ENCODE peak calls at places on chromosomes 12 and 14, in four cellular contexts. P is left ventricle myocardium inferior, U is sigmoid colon, G is stomach. V is an unnamed sample.

GRCh38 chr12:16076553-16076952 is 165.4 kb downstream of the DERA start:
- DNase-seq in P (no peak), U (no peak), G (no peak), V (no peak)

GRCh38 chr12:111330800-111331752 is 37.8 kb downstream of the PHETA1 start:
- DNase-seq in P (no peak), U (no peak), G (no peak), V (no peak)

GRCh38 chr12:1797011-1797901 is 23.1 kb upstream of the LRTM2 start:
- DNase-seq in P (peak; percentile 72), U (peak; percentile 82), G (peak; percentile 63), V (peak; percentile 62)

GRCh38 chr14:63795532-63795931 is 57.3 kb upstream of the SYNE2 start:
- DNase-seq in P (no peak), U (no peak), G (no peak), V (no peak)

GRCh38 chr12:111672822-111673381 is 12.9 kb downstream of the BRAP start:
- DNase-seq in P (no peak), U (no peak), G (no peak), V (no peak)

GRCh38 chr12:111578276-111578970 is 20.7 kb downstream of the ATXN2 start:
- DNase-seq in P (no peak), U (no peak), G (no peak), V (no peak)

GRCh38 chr12:52335598-52336262 is 14.5 kb upstream of the KRT83 start:
- DNase-seq in P (no peak), U (peak; percentile 62), G (peak; percentile 43), V (no peak)

GRCh38 chr12:56518570-56518969 is 3.0 kb upstream of the RBMS2 start:
- DNase-seq in P (no peak), U (no peak), G (no peak), V (no peak)

GRCh38 chr12:15863258-15863835 is 18.8 kb upstream of the STRAP start:
- DNase-seq in P (no peak), U (no peak), G (no peak), V (no peak)

GRCh38 chr14:89033756-89034155 is 209.3 kb downstream of the TTC8 start:
- DNase-seq in P (no peak), U (no peak), G (peak; percentile 51), V (no peak)

GRCh38 chr14:75877292-75877691 is 104.5 kb downstream of the TGFB3 start:
- DNase-seq in P (no peak), U (no peak), G (no peak), V (no peak)

GRCh38 chr12:40752011-40752410 is 59.8 kb downstream of the CNTN1 start:
- DNase-seq in P (no peak), U (no peak), G (no peak), V (no peak)

GRCh38 chr12:12019881-12020280 is 50.9 kb upstream of the BCL2L14 start:
- DNase-seq in P (no peak), U (peak; percentile 20), G (no peak), V (no peak)

GRCh38 chr12:124311292-124312109 is 16.6 kb downstream of the RFLNA start:
- DNase-seq in P (no peak), U (no peak), G (peak; percentile 56), V (no peak)

GRCh38 chr14:63223596-63223995 is 19.4 kb downstream of the RHOJ start:
- DNase-seq in P (no peak), U (no peak), G (no peak), V (no peak)

GRCh38 chr12:5689773-5690172 is 255.3 kb downstream of the ANO2 start:
- DNase-seq in P (no peak), U (no peak), G (no peak), V (no peak)

GRCh38 chr14:88983755-88984154 is 159.3 kb downstream of the TTC8 start:
- DNase-seq in P (no peak), U (no peak), G (no peak), V (no peak)

GRCh38 chr14:61500046-61500445 is 178.7 kb downstream of the PRKCH start:
- DNase-seq in P (no peak), U (no peak), G (no peak), V (no peak)

GRCh38 chr14:61501714-61502458 is 180.5 kb downstream of the PRKCH start:
- DNase-seq in P (no peak), U (no peak), G (no peak), V (no peak)

GRCh38 chr14:61498303-61498702 is 176.9 kb downstream of the PRKCH start:
- DNase-seq in P (no peak), U (no peak), G (no peak), V (no peak)

GRCh38 chr14:61495809-61496208 is 174.4 kb downstream of the PRKCH start:
- DNase-seq in P (no peak), U (no peak), G (no peak), V (no peak)

DNA sequence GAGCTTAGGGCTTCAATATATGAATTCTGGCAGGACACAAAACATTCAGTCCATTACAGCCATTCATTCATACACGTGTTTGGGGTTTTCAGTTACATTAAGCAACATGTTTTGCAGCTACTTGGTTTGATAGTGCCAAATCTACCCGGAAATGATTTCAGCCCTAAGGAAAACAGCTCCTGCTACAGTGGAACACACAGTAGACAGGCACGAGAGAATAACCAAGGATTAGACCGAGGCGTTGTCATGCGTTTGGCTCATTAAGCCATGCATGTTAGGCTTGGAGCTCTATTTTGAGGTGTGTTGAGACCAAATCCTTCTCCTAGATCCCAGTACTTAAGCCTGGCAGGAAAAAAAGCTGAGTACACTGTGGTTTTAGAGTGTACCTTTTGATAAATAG is 177.4 kb downstream of the PRKCH start:
- DNase-seq in P (no peak), U (no peak), G (no peak), V (no peak)
- H3K4me1 ChIP-seq in P (peaks cover 41% of the 10 kb centered on the region), U (no peaks in the 10 kb centered on the region), G (peaks cover 13% of the 10 kb centered on the region), V (peaks cover 16% of the 10 kb centered on the region)

GRCh38 chr14:91324606-91324950 is 80.1 kb upstream of the GPR68 start:
- DNase-seq in P (no peak), U (no peak), G (no peak), V (no peak)
- H3K4me1 ChIP-seq in P (peaks cover 63% of the 10 kb centered on the region), U (no peaks in the 10 kb centered on the region), G (peaks cover 26% of the 10 kb centered on the region), V (peaks cover 10% of the 10 kb centered on the region)

DNA sequence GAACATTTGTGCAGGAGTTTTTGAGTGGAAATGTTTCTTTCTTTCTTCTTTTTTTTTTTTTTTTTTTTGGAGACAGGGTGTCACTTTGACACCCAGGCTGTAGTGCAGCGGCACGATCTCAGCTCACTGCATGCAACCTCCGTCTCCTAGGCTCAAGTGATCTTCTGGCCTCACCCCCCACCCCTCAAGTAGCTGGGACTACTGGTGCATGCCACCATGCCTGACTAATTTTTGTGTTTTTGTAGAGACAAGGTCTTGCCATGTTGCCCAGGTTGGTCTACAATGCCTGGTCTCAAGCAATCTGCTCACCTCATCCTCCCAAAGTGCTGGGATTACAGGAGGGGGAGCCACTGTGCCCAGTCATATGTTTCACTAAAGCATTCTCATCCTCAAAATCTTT is 69.2 kb upstream of the BCAT1 start:
- DNase-seq in P (no peak), U (no peak), G (no peak), V (no peak)
- H3K4me1 ChIP-seq in P (no peaks in the 10 kb centered on the region), U (no peaks in the 10 kb centered on the region), G (no peaks in the 10 kb centered on the region), V (no peaks in the 10 kb centered on the region)

DNA sequence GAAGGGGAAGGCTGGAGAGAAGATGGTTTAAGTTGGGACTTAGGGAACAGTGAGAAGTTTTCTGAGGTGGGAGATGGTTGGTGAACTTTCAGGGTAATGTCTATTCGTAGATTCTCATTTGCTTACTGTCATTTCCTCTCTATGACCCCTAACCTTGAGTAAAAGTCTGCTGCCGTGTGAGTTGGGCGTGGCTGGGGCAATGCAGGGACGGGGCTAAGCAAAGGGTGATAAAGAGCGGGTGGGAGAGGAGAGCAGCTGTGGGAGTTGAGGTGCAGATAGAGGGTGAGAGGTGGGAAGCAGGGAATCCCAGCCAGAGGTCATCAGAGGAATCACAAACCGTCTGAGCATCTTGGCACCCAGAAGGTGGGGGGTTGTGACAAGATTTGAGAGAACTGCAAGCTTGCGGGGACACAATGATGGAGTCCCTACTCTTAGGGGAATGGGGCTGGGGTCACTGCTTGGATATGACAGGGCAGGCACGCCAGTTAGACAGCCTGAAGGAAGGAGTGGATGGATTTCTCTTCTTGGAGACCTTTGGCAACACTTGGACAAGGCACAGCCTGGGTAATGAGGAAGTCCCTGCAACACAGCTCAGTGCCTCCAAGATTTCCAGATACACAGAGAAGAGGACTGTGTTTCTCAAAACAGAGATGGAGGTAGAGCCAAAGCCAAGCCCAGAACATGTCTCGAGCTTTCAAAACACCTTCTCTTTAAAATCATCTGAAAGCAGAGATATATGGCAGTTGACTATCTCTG is 45.9 kb upstream of the CTDSP2 start:
- DNase-seq in P (no peak), U (no peak), G (no peak), V (no peak)
- H3K4me1 ChIP-seq in P (peaks cover 96% of the 10 kb centered on the region), U (peaks cover 4% of the 10 kb centered on the region), G (peaks cover 84% of the 10 kb centered on the region), V (peaks cover 97% of the 10 kb centered on the region)

DNA sequence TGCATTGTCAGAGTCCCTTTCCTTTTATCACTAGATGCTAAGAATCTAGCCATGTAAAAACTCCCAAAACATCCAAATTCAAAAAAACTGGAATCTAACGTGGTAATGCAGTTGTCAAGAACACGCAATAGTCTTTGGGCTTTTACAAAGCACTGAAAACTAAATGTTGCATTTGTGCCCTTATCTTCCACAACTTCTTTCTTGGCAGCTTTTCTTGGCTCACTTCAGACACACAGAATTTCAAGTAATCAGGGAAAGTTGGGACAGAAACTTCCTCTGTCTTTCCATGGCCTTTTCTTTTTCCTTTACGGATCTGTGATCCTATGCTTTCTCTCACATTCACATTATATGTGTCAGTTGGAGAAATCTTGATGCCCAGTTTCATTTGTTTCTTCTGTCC is 136.0 kb downstream of the CRADD start:
- DNase-seq in P (no peak), U (no peak), G (no peak), V (peak; percentile 36)
- H3K4me1 ChIP-seq in P (peaks cover 85% of the 10 kb centered on the region), U (no peaks in the 10 kb centered on the region), G (peaks cover 32% of the 10 kb centered on the region), V (peaks cover 38% of the 10 kb centered on the region)

DNA sequence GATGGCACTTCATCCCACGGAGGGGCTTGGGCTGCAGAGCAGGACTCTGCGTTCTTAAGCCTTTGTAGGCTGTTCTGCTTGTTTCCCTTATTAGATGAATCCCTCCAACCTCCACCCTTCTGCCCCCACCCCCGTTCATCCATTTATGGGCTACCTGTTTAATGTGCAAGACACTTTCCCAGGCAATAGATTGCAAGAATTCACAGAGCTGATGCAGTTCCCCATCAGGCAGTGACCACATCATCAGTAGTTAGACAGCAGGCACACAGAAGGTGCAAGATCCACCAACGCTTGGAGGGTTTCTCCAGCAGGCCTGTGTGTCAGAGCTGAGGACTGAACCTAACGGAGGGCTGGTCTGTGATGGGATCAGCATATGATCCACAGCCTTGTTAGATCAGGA is 1.2 kb upstream of the C1R start:
- DNase-seq in P (no peak), U (no peak), G (no peak), V (no peak)
- H3K4me1 ChIP-seq in P (peaks cover 26% of the 10 kb centered on the region), U (no peaks in the 10 kb centered on the region), G (peaks cover 13% of the 10 kb centered on the region), V (peaks cover 15% of the 10 kb centered on the region)

DNA sequence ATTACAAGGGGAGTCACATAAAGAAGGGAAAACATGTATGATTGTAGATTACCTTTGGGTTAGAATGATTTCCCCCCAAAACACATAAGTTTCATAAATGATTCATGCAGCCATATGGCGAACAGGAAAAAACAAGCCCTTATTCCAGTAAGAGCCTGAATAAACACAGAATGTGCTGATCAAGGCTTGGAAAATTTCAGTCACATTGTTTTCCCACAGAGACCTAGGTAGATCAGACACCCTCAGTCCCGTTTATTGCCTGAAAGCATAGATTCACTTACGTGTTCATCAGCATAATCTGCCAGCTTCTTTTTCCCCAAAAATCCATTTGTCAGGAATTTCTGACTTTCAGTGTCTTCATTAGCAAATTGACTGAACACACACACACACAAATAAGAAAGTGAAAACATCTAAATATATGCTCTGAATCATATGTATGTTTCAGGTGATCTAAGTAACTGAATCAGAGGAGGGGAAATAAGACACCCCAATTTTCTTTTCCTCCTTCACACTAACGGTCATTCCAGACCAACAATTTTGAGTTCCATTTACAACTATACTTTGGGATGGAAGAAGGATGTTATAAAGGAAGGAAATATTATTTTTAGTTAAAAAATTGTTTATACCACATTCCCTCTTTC is 37.4 kb downstream of the SLC38A4 start:
- DNase-seq in P (no peak), U (no peak), G (no peak), V (no peak)
- H3K4me1 ChIP-seq in P (no peaks in the 10 kb centered on the region), U (no peaks in the 10 kb centered on the region), G (no peaks in the 10 kb centered on the region), V (no peaks in the 10 kb centered on the region)

V was measured in testis.